ENCODE peak calls at places on chromosome 1, in four cellular contexts. S, J, L and P are unnamed samples.

GRCh38 chr1:47189844-47190562 is at the start of gene PDZK1IP1:
- DNase-seq in J (no peak), L (peak), S (no peak), P (no peak)

GRCh38 chr1:46654012-46654411 is 14.2 kb downstream of the ATPAF1 start:
- DNase-seq in S (no peak), J (no peak), L (no peak), P (no peak)

GRCh38 chr1:172040466-172040865 is 199.2 kb downstream of the DNM3 start:
- DNase-seq in J (no peak), S (no peak), L (no peak), P (no peak)

GRCh38 chr1:6599141-6599975 is 3.3 kb downstream of the KLHL21 start:
- DNase-seq in L (peak), J (no peak), S (no peak), P (no peak)

GRCh38 chr1:41558761-41559171 is 74.3 kb upstream of the EDN2 start:
- DNase-seq in J (peak), L (no peak), S (no peak), P (no peak)

GRCh38 chr1:159970932-159971342 is 16.9 kb upstream of the SLAMF9 start:
- DNase-seq in L (peak), J (peak), S (no peak), P (no peak)

GRCh38 chr1:76591963-76592362 is 275.3 kb upstream of the ST6GALNAC5 start:
- DNase-seq in S (no peak), J (no peak), L (no peak), P (no peak)

GRCh38 chr1:46522184-46522968 is 29.1 kb downstream of the KNCN start:
- DNase-seq in J (no peak), L (no peak), S (no peak), P (no peak)

GRCh38 chr1:234943801-234944402 is 184.7 kb downstream of the TOMM20 start:
- DNase-seq in L (no peak), J (no peak), S (no peak), P (no peak)

GRCh38 chr1:29876902-29877301 is 640.6 kb downstream of the PTPRU start:
- DNase-seq in S (no peak), J (no peak), L (no peak), P (no peak)

GRCh38 chr1:181140891-181141290 is 52.4 kb downstream of the IER5 start:
- DNase-seq in J (no peak), L (no peak), S (no peak), P (no peak)

GRCh38 chr1:6145864-6146410 is 34.2 kb downstream of the CHD5 start:
- DNase-seq in J (no peak), L (no peak), S (no peak), P (no peak)

GRCh38 chr1:231606712-231607111 is 19.9 kb upstream of the DISC1 start:
- DNase-seq in L (no peak), S (no peak), J (no peak), P (no peak)